ENCODE peak calls at places on chromosome 13, in seven cellular contexts. D is cardiac fibroblast, R is A549, L is heart left ventricle, W is psoas muscle, B is IMR-90, X is thoracic aorta. M is an unnamed sample.

GRCh38 chr13:48775804-48776203 is 122.1 kb downstream of the CYSLTR2 start:
- DNase-seq in L (no peak), W (no peak), X (no peak), D (peak), R (no peak), B (peak), M (no peak)

GRCh38 chr13:34030782-34031181 is 212.8 kb downstream of the RFC3 start:
- DNase-seq in D (no peak), L (no peak), W (no peak), R (no peak), X (no peak), B (no peak), M (no peak)

GRCh38 chr13:71320452-71320851 is 546.6 kb downstream of the DACH1 start:
- DNase-seq in B (peak), W (no peak), L (no peak), D (peak), R (peak), X (no peak), M (no peak)

GRCh38 chr13:29456419-29456818 is 139.1 kb downstream of the SLC7A1 start:
- DNase-seq in B (no peak), X (no peak), L (no peak), D (no peak), R (no peak), W (no peak), M (no peak)

GRCh38 chr13:40132249-40132648 is 476.8 kb downstream of the COG6 start:
- DNase-seq in X (no peak), W (no peak), D (no peak), L (no peak), B (no peak), R (no peak), M (no peak)

GRCh38 chr13:79779761-79780160 is 298.8 kb downstream of the NDFIP2 start:
- DNase-seq in W (peak), D (peak), L (no peak), B (peak), X (no peak), R (no peak), M (no peak)

GRCh38 chr13:44759723-44760360 is 183.7 kb upstream of the TSC22D1 start:
- DNase-seq in W (peak), X (no peak), R (no peak), D (no peak), B (peak), L (no peak), M (no peak)

GRCh38 chr13:113854238-113855011 is 9.5 kb downstream of the GAS6 start:
- DNase-seq in W (peak), L (peak), R (no peak), D (peak), B (peak), X (no peak), M (no peak)

GRCh38 chr13:45167611-45168554 is 33.0 kb downstream of the KCTD4 start:
- DNase-seq in W (no peak), L (no peak), R (peak), B (no peak), X (no peak), D (no peak), M (no peak)

GRCh38 chr13:101453784-101454201 is 1.3 kb downstream of the ITGBL1 start:
- DNase-seq in R (no peak), W (no peak), D (no peak), L (peak), X (no peak), B (no peak), M (no peak)

GRCh38 chr13:89380101-89380500 is 1708.9 kb downstream of the SLITRK5 start:
- DNase-seq in B (no peak), L (no peak), R (peak), X (no peak), D (no peak), W (no peak), M (no peak)

GRCh38 chr13:29537736-29538624 is 57.5 kb downstream of the SLC7A1 start:
- DNase-seq in B (no peak), L (no peak), X (no peak), R (no peak), D (no peak), W (no peak), M (no peak)

GRCh38 chr13:30047154-30047874 is 196.9 kb upstream of the UBL3 start:
- DNase-seq in W (no peak), B (peak), D (no peak), X (no peak), R (no peak), L (no peak), M (no peak)

GRCh38 chr13:32159147-32159869 is 127.7 kb downstream of the FRY start:
- DNase-seq in R (no peak), W (no peak), X (no peak), D (no peak), L (no peak), B (peak), M (no peak)

GRCh38 chr13:33676045-33676699 is 141.8 kb upstream of the RFC3 start:
- DNase-seq in R (no peak), L (no peak), D (peak), B (no peak), W (no peak), X (no peak), M (no peak)

GRCh38 chr13:44051923-44052322 is 172.2 kb downstream of the LACC1 start:
- DNase-seq in L (no peak), D (no peak), B (peak), W (no peak), R (peak), X (no peak), M (no peak)

GRCh38 chr13:44219808-44220544 is 153.6 kb upstream of the SERP2 start:
- DNase-seq in X (no peak), R (peak), L (no peak), B (peak), D (peak), W (no peak), M (no peak)

GRCh38 chr13:49527123-49527522 is 31.4 kb downstream of the PHF11 start:
- DNase-seq in R (no peak), X (no peak), B (no peak), L (no peak), D (no peak), W (no peak), M (no peak)

GRCh38 chr13:92767468-92767867 is 459.1 kb upstream of the GPC6 start:
- DNase-seq in D (no peak), L (no peak), X (no peak), R (no peak), B (no peak), W (no peak), M (no peak)

GRCh38 chr13:40069173-40070044 is 413.9 kb downstream of the COG6 start:
- DNase-seq in R (peak), W (peak), D (peak), X (peak), B (peak), L (peak), M (peak)

GRCh38 chr13:89432997-89433396 is 1761.8 kb downstream of the SLITRK5 start:
- DNase-seq in W (no peak), R (no peak), D (no peak), B (no peak), X (no peak), L (no peak), M (no peak)

GRCh38 chr13:27309967-27310598 is 39.5 kb downstream of the RASL11A start:
- DNase-seq in B (peak), R (peak), L (no peak), X (no peak), W (no peak), D (peak), M (peak)

GRCh38 chr13:75704194-75704941 is 68.2 kb downstream of the LMO7 start:
- DNase-seq in B (peak), L (no peak), D (peak), W (no peak), R (peak), X (no peak), M (no peak)

GRCh38 chr13:90717451-90717936 is 630.0 kb upstream of the MIR17HG start:
- DNase-seq in D (peak), R (no peak), B (peak), X (no peak), L (no peak), W (no peak), M (no peak)

GRCh38 chr13:33994826-33995502 is 177.0 kb downstream of the RFC3 start:
- DNase-seq in W (no peak), R (no peak), X (no peak), B (no peak), D (no peak), L (no peak), M (no peak)

DNA sequence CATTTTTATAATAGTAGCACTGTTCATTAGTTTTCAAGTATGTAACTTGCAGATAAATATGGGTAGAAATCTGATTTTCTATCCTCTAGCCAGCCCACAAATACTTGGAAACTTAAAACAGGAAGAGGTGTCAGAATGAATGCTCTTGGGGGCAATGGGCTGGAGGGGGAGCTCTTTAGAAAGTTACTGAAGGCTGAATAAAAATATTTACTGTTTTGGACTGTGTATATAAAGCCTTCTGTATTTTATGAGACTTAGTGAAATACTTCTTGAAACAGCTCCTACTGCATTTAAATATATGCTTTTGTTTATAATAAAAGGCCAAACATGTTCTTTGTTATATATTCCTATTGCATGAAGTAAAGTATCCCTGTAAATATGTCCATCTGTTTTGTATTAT is 138.8 kb downstream of the RGCC start:
- DNase-seq in W (no peak), D (peak), X (no peak), B (peak), L (no peak), R (no peak), M (no peak)
- TF ChIP-seq CTCF in W (no peak), D (peak), X (no peak), B (peak), L (no peak), R (no peak), M (no peak)

GRCh38 chr13:74406439-74406838 is 272.2 kb upstream of the KLF12 start:
- DNase-seq in W (no peak), B (no peak), X (no peak), L (no peak), R (no peak), D (peak), M (no peak)
- TF ChIP-seq CTCF in W (no peak), B (no peak), X (no peak), L (no peak), R (no peak), D (no peak), M (no peak)

DNA sequence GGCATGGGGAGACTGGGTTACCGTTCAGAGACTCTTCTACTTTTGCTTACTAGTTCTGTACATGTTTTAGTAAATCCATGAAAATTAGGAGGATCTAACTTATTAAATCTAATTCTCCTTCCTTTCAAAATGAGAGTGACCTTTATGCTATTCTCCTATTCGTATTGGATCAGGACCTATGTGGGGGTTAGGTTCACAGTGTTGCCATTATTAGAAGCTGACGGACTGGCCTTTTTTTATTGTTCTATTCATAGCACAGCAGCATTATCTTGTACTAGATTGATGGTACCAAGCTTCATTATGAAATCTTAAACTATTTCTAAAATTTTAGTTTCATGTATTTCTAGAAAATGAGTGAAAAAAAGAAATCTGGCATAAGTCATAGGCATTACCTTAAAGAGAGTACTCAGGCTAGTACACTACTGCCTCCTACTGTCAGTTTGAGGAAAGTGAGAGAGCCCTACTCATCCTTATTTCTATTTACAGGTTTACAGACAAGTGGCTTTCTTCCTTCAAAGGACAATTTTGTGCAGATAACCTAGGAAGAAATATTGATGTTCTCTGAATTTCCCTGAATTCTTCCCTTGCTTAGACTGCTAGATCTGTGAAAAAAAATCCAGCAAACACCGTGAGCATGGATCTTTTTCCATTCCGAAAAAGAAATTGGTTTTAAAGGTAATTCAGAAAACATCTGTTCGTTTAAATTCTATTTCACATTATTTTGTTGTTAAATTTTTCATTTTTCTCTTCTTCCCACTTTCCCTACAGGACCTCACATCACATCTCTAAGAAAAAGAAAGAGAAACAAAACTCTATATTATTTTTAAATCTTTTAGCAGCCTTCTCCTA is 485.5 kb downstream of the DIAPH3 start:
- DNase-seq in D (peak), R (peak), W (no peak), L (no peak), B (peak), X (no peak), M (no peak)
- TF ChIP-seq CTCF in D (peak), R (peak), W (peak), L (peak), B (peak), X (peak), M (peak)

GRCh38 chr13:24866488-24866887 is 102.5 kb downstream of the RNF17 start:
- DNase-seq in W (no peak), D (no peak), R (no peak), X (no peak), L (no peak), B (no peak), M (no peak)
- TF ChIP-seq CTCF in W (no peak), D (no peak), R (no peak), X (no peak), L (no peak), B (no peak), M (no peak)

GRCh38 chr13:81480634-81481033 is 1139.7 kb upstream of the SPRY2 start:
- DNase-seq in D (no peak), W (no peak), R (peak), X (no peak), B (no peak), L (no peak), M (no peak)
- TF ChIP-seq CTCF in D (no peak), W (no peak), R (no peak), X (no peak), B (no peak), L (no peak), M (no peak)

GRCh38 chr13:109764474-109765292 is 21.7 kb downstream of the IRS2 start:
- DNase-seq in L (no peak), W (peak), D (peak), R (no peak), X (no peak), B (peak), M (no peak)
- TF ChIP-seq CTCF in L (no peak), W (peak), D (peak), R (no peak), X (no peak), B (peak), M (no peak)

GRCh38 chr13:58300974-58301681 is 669.6 kb downstream of the PCDH17 start:
- DNase-seq in R (no peak), L (no peak), W (no peak), X (no peak), B (no peak), D (no peak), M (no peak)
- TF ChIP-seq CTCF in R (no peak), L (no peak), W (no peak), X (no peak), B (no peak), D (no peak), M (no peak)

GRCh38 chr13:87777395-87777794 is 106.2 kb downstream of the SLITRK5 start:
- DNase-seq in L (no peak), D (no peak), B (no peak), X (no peak), R (peak), W (no peak), M (no peak)
- TF ChIP-seq CTCF in L (no peak), D (no peak), B (no peak), X (no peak), R (no peak), W (no peak), M (peak)

M was measured in Panc1.